ENCODE peak calls at places on chromosomes 11 and 22, in four cellular contexts. X, E, S and M are unnamed samples.

GRCh38 chr11:19714387-19715363 is 2.0 kb downstream of the NAV2 start:
- DNase-seq in X (peak), S (no peak), E (no peak), M (no peak)

GRCh38 chr11:87144266-87144665 is 106.5 kb downstream of the TMEM135 start:
- DNase-seq in E (no peak), S (peak), X (no peak), M (peak)

GRCh38 chr11:43987384-43988039 is 45.1 kb downstream of the C11orf96 start:
- DNase-seq in E (no peak), S (no peak), X (peak), M (peak)

GRCh38 chr11:20397281-20397680 is 9.8 kb downstream of the PRMT3 start:
- DNase-seq in X (no peak), S (no peak), E (no peak), M (peak)

GRCh38 chr11:11849127-11849746 is 7.5 kb downstream of the USP47 start:
- DNase-seq in S (peak), E (peak), X (no peak), M (peak)

GRCh38 chr11:133714471-133715375 is 130.6 kb downstream of the SPATA19 start:
- DNase-seq in E (no peak), S (no peak), X (no peak), M (no peak)

GRCh38 chr11:129374081-129374992 is 1.3 kb upstream of the BARX2 start:
- DNase-seq in S (no peak), E (no peak), X (no peak), M (no peak)

GRCh38 chr11:4191031-4191571 is 96.5 kb downstream of the RRM1 start:
- DNase-seq in X (no peak), E (no peak), S (no peak), M (peak)

GRCh38 chr22:27063381-27063780 is 406.0 kb downstream of the MIAT start:
- DNase-seq in X (no peak), S (no peak), E (no peak), M (no peak)

GRCh38 chr11:122423886-122424285 is 231.6 kb upstream of the UBASH3B start:
- DNase-seq in X (no peak), S (no peak), E (no peak), M (no peak)

GRCh38 chr11:119518746-119519382 is 95.9 kb upstream of the THY1 start:
- DNase-seq in X (no peak), S (no peak), E (no peak), M (no peak)

GRCh38 chr22:33108037-33108436 is 49.9 kb upstream of the SYN3 start:
- DNase-seq in S (no peak), X (no peak), E (no peak), M (no peak)

GRCh38 chr11:14270690-14271542 is 88.1 kb downstream of the RRAS2 start:
- DNase-seq in E (no peak), S (no peak), X (no peak), M (no peak)

GRCh38 chr11:47336595-47336994 is 15.9 kb downstream of the MYBPC3 start:
- DNase-seq in X (no peak), E (no peak), S (no peak), M (no peak)

GRCh38 chr22:40703174-40703573 is 23.9 kb downstream of the MCHR1 start:
- DNase-seq in X (no peak), S (no peak), E (no peak), M (no peak)

GRCh38 chr11:45104006-45104789 is 42.2 kb upstream of the PRDM11 start:
- DNase-seq in X (no peak), S (no peak), E (no peak), M (no peak)

GRCh38 chr22:31192513-31192912 is 19.6 kb upstream of the LIMK2 start:
- DNase-seq in E (no peak), X (no peak), S (no peak), M (peak)

GRCh38 chr11:70292863-70293262 is 22.4 kb downstream of the PPFIA1 start:
- DNase-seq in X (no peak), E (no peak), S (no peak), M (no peak)

GRCh38 chr11:64835616-64836447 is 8.6 kb downstream of the CDC42BPG start:
- DNase-seq in E (no peak), S (no peak), X (no peak), M (no peak)

GRCh38 chr22:46829140-46829891 is 66.9 kb downstream of the TBC1D22A start:
- DNase-seq in X (peak), S (no peak), E (no peak), M (peak)

GRCh38 chr22:37636186-37636948 is 3.1 kb upstream of the SH3BP1 start:
- DNase-seq in S (no peak), E (no peak), X (no peak), M (no peak)

GRCh38 chr11:117219995-117220394 is 11.9 kb downstream of the PCSK7 start:
- DNase-seq in E (no peak), X (no peak), S (no peak), M (no peak)

GRCh38 chr22:21450320-21450831 is 16.8 kb upstream of the TMEM191C start:
- DNase-seq in S (no peak), X (no peak), E (no peak), M (no peak)

GRCh38 chr11:64870176-64870892 is 8.1 kb downstream of the EHD1 start:
- DNase-seq in S (no peak), X (no peak), E (no peak), M (peak)

GRCh38 chr11:44978961-44979331 is 28.3 kb upstream of the TP53I11 start:
- DNase-seq in X (no peak), E (no peak), S (peak), M (no peak)

GRCh38 chr22:34587357-34588356 is 478.3 kb upstream of the ISX start:
- DNase-seq in X (no peak), E (no peak), S (no peak), M (no peak)

GRCh38 chr11:119486016-119486415 is 63.0 kb upstream of the THY1 start:
- DNase-seq in X (no peak), S (no peak), E (no peak), M (no peak)

GRCh38 chr11:24216488-24216887 is 280.4 kb upstream of the LUZP2 start:
- DNase-seq in S (no peak), X (no peak), E (no peak), M (no peak)

GRCh38 chr11:73239571-73240189 is 21.6 kb downstream of the P2RY2 start:
- DNase-seq in S (no peak), E (no peak), X (no peak), M (no peak)